ENCODE peak calls at places on chromosomes 11 and 22, in five cellular contexts. Z is neuronal stem cell, S is K562, M is GM23248, X is GM23338. D is an unnamed sample.

GRCh38 chr11:27242591-27242990 is 120.4 kb downstream of the CCDC34 start:
- DNase-seq in Z (no peak), S (no peak), M (peak; percentile 95), X (no peak), D (no peak)

GRCh38 chr11:20367313-20367948 is 3.9 kb downstream of the HTATIP2 start:
- DNase-seq in Z (no peak), S (peak; percentile 69), M (peak; percentile 93), X (no peak), D (no peak)

GRCh38 chr11:1290052-1291040 is 19.1 kb downstream of the TOLLIP start:
- DNase-seq in Z (no peak), S (no peak), M (no peak), X (no peak), D (no peak)

GRCh38 chr11:61413496-61413895 is 16.3 kb downstream of the CPSF7 start:
- DNase-seq in Z (no peak), S (no peak), M (peak; percentile 86), X (no peak), D (no peak)

GRCh38 chr11:107722671-107723070 is 10.8 kb upstream of the SLN start:
- DNase-seq in Z (no peak), S (no peak), M (no peak), X (no peak), D (no peak)

GRCh38 chr11:2518983-2519340 is 74.2 kb downstream of the KCNQ1 start:
- DNase-seq in Z (no peak), S (no peak), M (no peak), X (no peak), D (no peak)

GRCh38 chr22:19815823-19816290 is 38.8 kb downstream of the GNB1L start:
- DNase-seq in Z (no peak), S (no peak), M (no peak), X (no peak), D (no peak)

GRCh38 chr11:68008381-68009337 is 1.5 kb upstream of the ALDH3B1 start:
- DNase-seq in Z (no peak), S (no peak), M (no peak), X (no peak), D (peak; percentile 43)

GRCh38 chr11:122235615-122236014 is 119.6 kb upstream of the BLID start:
- DNase-seq in Z (no peak), S (no peak), M (peak; percentile 91), X (no peak), D (no peak)

GRCh38 chr11:112525270-112525669 is 264.6 kb upstream of the PLET1 start:
- DNase-seq in Z (no peak), S (no peak), M (peak; percentile 66), X (no peak), D (no peak)

GRCh38 chr11:118138839-118139420 is 13.7 kb downstream of the SCN4B start:
- DNase-seq in Z (no peak), S (no peak), M (no peak), X (no peak), D (no peak)

GRCh38 chr11:104968365-104968855 is at the start of gene CASP4:
- DNase-seq in Z (no peak), S (no peak), M (peak; percentile 81), X (no peak), D (peak; percentile 67)

GRCh38 chr11:2653930-2654739 is 45.7 kb downstream of the KCNQ1OT1 start:
- DNase-seq in Z (no peak), S (peak; percentile 4), M (no peak), X (no peak), D (no peak)

GRCh38 chr11:123543796-123544195 is 110.6 kb downstream of the SCN3B start:
- DNase-seq in Z (no peak), S (no peak), M (peak; percentile 92), X (no peak), D (no peak)

GRCh38 chr11:8237453-8237852 is 26.2 kb downstream of the LMO1 start:
- DNase-seq in Z (no peak), S (no peak), M (no peak), X (no peak), D (no peak)

GRCh38 chr22:24583221-24583971 is 9.5 kb downstream of the LRRC75B start:
- DNase-seq in Z (no peak), S (no peak), M (peak; percentile 28), X (no peak), D (no peak)

GRCh38 chr11:65537296-65537597 is 12.4 kb downstream of the SCYL1 start:
- DNase-seq in Z (no peak), S (no peak), M (no peak), X (no peak), D (no peak)

GRCh38 chr22:23836281-23836680 is 2.5 kb downstream of the DERL3 start:
- DNase-seq in Z (no peak), S (no peak), M (no peak), X (no peak), D (no peak)

GRCh38 chr11:91691872-91692271 is 532.7 kb upstream of the FAT3 start:
- DNase-seq in Z (no peak), S (no peak), M (no peak), X (no peak), D (no peak)

GRCh38 chr11:91686700-91687099 is 537.9 kb upstream of the FAT3 start:
- DNase-seq in Z (no peak), S (no peak), M (no peak), X (peak; percentile 42), D (no peak)

GRCh38 chr11:91694331-91694730 is 530.3 kb upstream of the FAT3 start:
- DNase-seq in Z (no peak), S (no peak), M (no peak), X (no peak), D (no peak)

GRCh38 chr11:91688672-91689071 is 535.9 kb upstream of the FAT3 start:
- DNase-seq in Z (no peak), S (no peak), M (no peak), X (no peak), D (no peak)
- H3K27ac ChIP-seq in Z (no peak overlapping the region), S (no peak overlapping the region), M (no peak overlapping the region), X (no peak overlapping the region), D (no peak overlapping the region)

GRCh38 chr11:102347526-102348331 is 715 bp downstream of the BIRC2 start:
- DNase-seq in Z (peak; percentile 2), S (no peak), M (peak; percentile 78), X (no peak), D (peak; percentile 88)
- H2AFZ ChIP-seq in Z (peak overlapping the region; percentile 96), S (peak overlapping the region; percentile 64), M (peak overlapping the region; percentile 77), X (peak overlapping the region; percentile 93), D (peak overlapping the region; percentile 69)

DNA sequence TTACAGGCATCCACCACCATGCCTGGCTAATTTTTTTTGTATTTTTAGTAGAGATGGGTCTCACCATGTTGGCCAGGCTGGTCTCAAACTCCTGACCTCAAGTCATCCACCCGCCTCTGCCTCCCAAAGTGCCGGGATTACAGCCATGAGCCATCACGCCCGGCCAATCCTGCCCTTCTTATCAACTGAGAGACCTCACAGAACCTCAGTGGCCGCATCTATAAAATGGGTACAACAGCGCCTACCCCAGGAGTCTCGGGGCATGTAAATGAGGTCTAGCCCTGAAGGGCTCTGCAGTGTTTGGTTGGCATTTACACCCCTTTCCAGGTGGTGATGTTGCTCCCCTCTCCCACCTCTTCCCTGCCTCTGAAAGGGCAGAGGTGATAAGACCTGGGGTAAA is 11.7 kb downstream of the SYNGR1 start:
- DNase-seq in Z (no peak), S (no peak), M (no peak), X (no peak), D (no peak)
- H3K4me2 ChIP-seq in Z (no peak overlapping the region), S (no peak overlapping the region), M (no peak overlapping the region), X (no peak overlapping the region), D (no peak overlapping the region)

GRCh38 chr11:132284048-132284447 is 913.6 kb downstream of the NTM start:
- DNase-seq in Z (no peak), S (no peak), M (no peak), X (peak; percentile 40), D (no peak)

GRCh38 chr11:132289590-132290256 is 919.3 kb downstream of the NTM start:
- DNase-seq in Z (no peak), S (no peak), M (no peak), X (no peak), D (no peak)

GRCh38 chr11:132284611-132285010 is 914.2 kb downstream of the NTM start:
- DNase-seq in Z (no peak), S (no peak), M (no peak), X (no peak), D (no peak)

GRCh38 chr11:132286106-132286505 is 915.7 kb downstream of the NTM start:
- DNase-seq in Z (no peak), S (no peak), M (no peak), X (no peak), D (no peak)
- H3K27ac ChIP-seq in Z (no peak overlapping the region), S (no peak overlapping the region), M (no peak overlapping the region), X (no peak overlapping the region), D (no peak overlapping the region)

DNA sequence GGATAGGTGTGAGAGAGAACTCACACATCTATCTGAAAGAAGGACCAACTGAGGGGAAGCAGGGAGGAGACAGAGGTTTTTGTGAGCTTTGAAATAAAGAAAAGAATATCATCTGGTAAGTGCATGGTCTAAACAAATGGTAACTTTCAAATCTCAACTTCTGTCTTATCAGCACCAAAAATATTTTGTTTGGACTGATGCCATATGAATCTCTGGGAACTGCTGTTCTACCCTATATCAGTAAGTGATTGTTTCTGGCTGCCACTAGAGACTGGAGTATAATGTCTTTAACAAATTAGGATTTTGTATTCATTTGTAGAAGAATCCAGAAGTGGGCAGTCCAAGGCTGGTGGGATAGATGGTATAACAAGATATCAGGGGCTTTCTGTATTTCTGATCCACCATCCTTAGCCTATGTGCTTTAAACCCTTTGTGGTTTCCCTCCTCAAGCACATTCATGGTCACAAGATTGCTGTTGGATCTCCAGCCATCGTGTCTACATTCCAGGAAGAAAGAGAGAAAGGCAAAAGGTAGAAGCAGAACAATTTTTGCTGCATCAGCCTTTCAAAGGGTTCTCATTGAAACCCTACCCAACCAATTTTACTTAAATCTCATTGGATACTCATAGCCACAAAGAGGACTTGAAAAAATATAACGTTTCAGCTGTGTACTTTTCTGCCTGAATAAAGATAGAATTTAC is 4.7 kb downstream of the HEPHL1 start:
- DNase-seq in Z (no peak), S (no peak), M (no peak), X (no peak), D (peak; percentile 36)
- H2AFZ ChIP-seq in Z (no peak overlapping the region), S (no peak overlapping the region), M (no peak overlapping the region), X (no peak overlapping the region), D (no peak overlapping the region)

GRCh38 chr11:73333173-73333572 is 25.1 kb downstream of the ARHGEF17 start:
- DNase-seq in Z (no peak), S (no peak), M (no peak), X (no peak), D (no peak)

GRCh38 chr11:73333626-73334199 is 25.6 kb downstream of the ARHGEF17 start:
- DNase-seq in Z (no peak), S (no peak), M (no peak), X (no peak), D (no peak)

GRCh38 chr11:73330569-73331093 is 22.6 kb downstream of the ARHGEF17 start:
- DNase-seq in Z (no peak), S (peak; percentile 45), M (peak; percentile 69), X (peak; percentile 65), D (no peak)

GRCh38 chr11:73334244-73335203 is 26.4 kb downstream of the ARHGEF17 start:
- DNase-seq in Z (no peak), S (peak; percentile 70), M (peak; percentile 86), X (no peak), D (no peak)

GRCh38 chr11:73331138-73331916 is 23.3 kb downstream of the ARHGEF17 start:
- DNase-seq in Z (peak; percentile 87), S (peak; percentile 66), M (no peak), X (peak; percentile 95), D (no peak)
- H3K4me2 ChIP-seq in Z (peak overlapping the region; percentile 37), S (no peak overlapping the region), M (no peak overlapping the region), X (peak overlapping the region; percentile 78), D (no peak overlapping the region)

GRCh38 chr11:18064035-18064434 is 18.0 kb upstream of the TPH1 start:
- DNase-seq in Z (no peak), S (no peak), M (no peak), X (no peak), D (no peak)
- H3K27ac ChIP-seq in Z (no peak overlapping the region), S (no peak overlapping the region), M (no peak overlapping the region), X (no peak overlapping the region), D (no peak overlapping the region)